ENCODE peak calls at places on chromosome 3, in ten cellular contexts. K, U, S, N, F, V, P, M, Z and T are unnamed samples.

GRCh38 chr3:170712798-170713197 is 126.9 kb upstream of the SLC7A14 start:
- DNase-seq in K (no peak), U (no peak), S (no peak), N (no peak), F (no peak), V (no peak), P (no peak), M (no peak), Z (no peak), T (no peak)

GRCh38 chr3:52865994-52866393 is 31.2 kb upstream of the MUSTN1 start:
- DNase-seq in K (no peak), U (no peak), S (no peak), N (no peak), F (no peak), V (no peak), P (no peak), M (no peak), Z (no peak), T (no peak)

GRCh38 chr3:48217449-48217848 is 5.8 kb upstream of the CAMP start:
- DNase-seq in K (no peak), U (no peak), S (no peak), N (no peak), F (no peak), V (no peak), P (no peak), M (no peak), Z (no peak), T (no peak)

GRCh38 chr3:52183786-52184445 is 14.0 kb upstream of the ALAS1 start:
- DNase-seq in K (no peak), U (peak), S (no peak), N (no peak), F (no peak), V (peak), P (no peak), M (no peak), Z (no peak), T (no peak)

GRCh38 chr3:186476541-186476940 is 67.6 kb downstream of the CRYGS start:
- DNase-seq in K (no peak), U (no peak), S (no peak), N (no peak), F (no peak), V (no peak), P (no peak), M (no peak), Z (no peak), T (no peak)

GRCh38 chr3:181879926-181880325 is 168.2 kb downstream of the SOX2 start:
- DNase-seq in K (no peak), U (no peak), S (no peak), N (no peak), F (no peak), V (no peak), P (no peak), M (peak), Z (no peak), T (no peak)

GRCh38 chr3:156395961-156396700 is 158.8 kb downstream of the SSR3 start:
- DNase-seq in K (no peak), U (no peak), S (no peak), N (no peak), F (no peak), V (no peak), P (no peak), M (no peak), Z (no peak), T (no peak)

GRCh38 chr3:4992118-4992517 is 12.9 kb downstream of the BHLHE40 start:
- DNase-seq in K (no peak), U (no peak), S (no peak), N (no peak), F (no peak), V (no peak), P (no peak), M (no peak), Z (no peak), T (no peak)

GRCh38 chr3:33424606-33425453 is 15.4 kb downstream of the UBP1 start:
- DNase-seq in K (no peak), U (no peak), S (no peak), N (no peak), F (no peak), V (peak), P (no peak), M (no peak), Z (no peak), T (no peak)

GRCh38 chr3:46370784-46371183 is at the start of gene CCR5:
- DNase-seq in K (no peak), U (no peak), S (no peak), N (no peak), F (no peak), V (no peak), P (no peak), M (no peak), Z (no peak), T (no peak)

GRCh38 chr3:75272708-75273107 is 391.4 kb upstream of the FRG2C start:
- DNase-seq in K (no peak), U (no peak), S (no peak), N (no peak), F (no peak), V (no peak), P (no peak), M (no peak), Z (no peak), T (no peak)

GRCh38 chr3:157544501-157545139 is 41.4 kb upstream of the VEPH1 start:
- DNase-seq in K (no peak), U (no peak), S (no peak), N (no peak), F (no peak), V (peak), P (no peak), M (no peak), Z (no peak), T (no peak)

GRCh38 chr3:82088749-82089148 is 327.3 kb upstream of the GBE1 start:
- DNase-seq in K (no peak), U (no peak), S (no peak), N (no peak), F (no peak), V (no peak), P (no peak), M (peak), Z (no peak), T (no peak)

GRCh38 chr3:57006949-57007419 is 53.5 kb upstream of the SPATA12 start:
- DNase-seq in K (no peak), U (no peak), S (peak), N (peak), F (peak), V (no peak), P (no peak), M (no peak), Z (no peak), T (no peak)

GRCh38 chr3:23213813-23214212 is 10.7 kb downstream of the UBE2E2 start:
- DNase-seq in K (no peak), U (no peak), S (no peak), N (no peak), F (no peak), V (no peak), P (no peak), M (no peak), Z (no peak), T (no peak)

GRCh38 chr3:158127250-158128219 is 17.6 kb downstream of the RSRC1 start:
- DNase-seq in K (no peak), U (no peak), S (no peak), N (no peak), F (no peak), V (no peak), P (no peak), M (no peak), Z (no peak), T (no peak)

GRCh38 chr3:52321481-52321880 is 5.4 kb downstream of the DNAH1 start:
- DNase-seq in K (no peak), U (no peak), S (no peak), N (no peak), F (no peak), V (no peak), P (no peak), M (no peak), Z (no peak), T (no peak)

GRCh38 chr3:183591881-183592521 is 36.5 kb upstream of the KLHL6 start:
- DNase-seq in K (no peak), U (no peak), S (no peak), N (no peak), F (no peak), V (no peak), P (peak), M (peak), Z (no peak), T (no peak)

GRCh38 chr3:106823706-106824105 is 553.5 kb upstream of the CCDC54 start:
- DNase-seq in K (no peak), U (no peak), S (no peak), N (no peak), F (no peak), V (no peak), P (no peak), M (no peak), Z (no peak), T (no peak)

GRCh38 chr3:100709840-100710235 is 544 bp downstream of the TFG start:
- DNase-seq in K (peak), U (peak), S (peak), N (peak), F (peak), V (peak), P (peak), M (no peak), Z (peak), T (peak)

DNA sequence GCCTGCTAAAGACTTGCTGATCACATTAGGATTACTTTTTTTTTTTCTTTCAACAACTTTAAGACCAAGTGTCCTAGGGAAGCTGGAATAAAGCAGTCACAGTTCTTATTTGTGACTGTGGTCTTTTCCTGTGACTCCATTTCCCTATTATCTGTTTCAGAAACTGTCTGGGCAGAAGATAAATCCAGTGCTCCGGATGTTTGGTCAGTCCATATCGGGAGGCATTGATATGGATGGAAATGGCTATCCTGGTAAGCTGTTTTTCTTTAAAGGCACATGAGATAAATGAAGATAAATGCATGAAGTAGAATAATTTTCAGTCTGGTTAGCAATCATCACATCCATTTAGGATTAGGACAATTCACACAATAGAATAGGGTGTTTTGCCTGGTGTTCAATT is 338.3 kb upstream of the CTDSPL start:
- DNase-seq in K (no peak), U (no peak), S (no peak), N (no peak), F (no peak), V (no peak), P (no peak), M (no peak), Z (no peak), T (no peak)
- TF ChIP-seq POLR2A in K (no peak), U (no peak), S (no peak), N (no peak), F (no peak), V (no peak), P (no peak), M (no peak), Z (no peak), T (no peak)

GRCh38 chr3:196741401-196741761 is 1.7 kb downstream of the PAK2 start:
- DNase-seq in K (no peak), U (no peak), S (no peak), N (no peak), F (no peak), V (no peak), P (no peak), M (no peak), Z (no peak), T (no peak)
- TF ChIP-seq POLR2A in K (no peak), U (no peak), S (no peak), N (no peak), F (no peak), V (no peak), P (no peak), M (no peak), Z (no peak), T (no peak)

GRCh38 chr3:154327871-154328270 is 3.6 kb upstream of the DHX36 start:
- DNase-seq in K (no peak), U (no peak), S (no peak), N (no peak), F (no peak), V (no peak), P (no peak), M (no peak), Z (no peak), T (no peak)

GRCh38 chr3:154324919-154325318 is 632 bp upstream of the DHX36 start:
- DNase-seq in K (no peak), U (no peak), S (no peak), N (no peak), F (no peak), V (no peak), P (no peak), M (no peak), Z (no peak), T (no peak)

DNA sequence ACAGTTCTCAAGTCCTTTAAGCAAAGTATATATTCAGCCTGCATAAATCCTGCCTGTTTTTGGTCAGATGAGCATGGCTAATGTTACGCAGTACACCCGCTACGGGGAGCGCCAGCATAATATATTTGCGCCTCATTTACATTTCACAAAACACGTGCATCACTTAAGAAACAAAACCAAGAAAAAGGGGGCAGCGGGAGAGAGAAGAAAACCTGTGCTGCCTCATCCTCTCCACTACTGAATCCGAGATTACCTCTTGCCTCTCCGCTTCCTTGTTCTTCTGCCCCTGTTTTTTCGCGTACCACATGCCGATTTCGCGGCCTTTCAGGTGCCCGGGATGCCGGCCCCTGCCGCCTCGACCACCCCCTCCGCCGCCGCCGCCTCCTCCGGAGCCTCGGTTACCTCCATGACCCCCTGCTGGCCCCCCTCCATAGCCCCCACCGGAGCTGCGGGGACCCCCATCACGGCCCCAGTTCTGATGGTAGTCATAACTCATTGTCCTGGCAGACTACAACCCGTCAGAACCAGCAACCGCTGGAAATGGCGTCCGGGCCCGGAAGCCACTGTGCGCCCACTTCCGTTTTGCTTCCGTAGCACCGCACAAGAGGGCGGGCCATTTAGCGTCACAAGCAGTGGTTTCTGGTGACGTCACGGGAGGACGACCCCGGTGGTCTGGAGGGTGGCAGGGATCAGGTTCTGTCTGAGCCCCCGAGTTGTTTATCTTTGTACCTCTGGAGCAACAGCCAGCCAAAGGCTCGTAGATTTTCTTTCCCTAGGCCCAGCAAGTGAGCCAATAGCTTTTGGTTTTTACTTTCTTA is at the start of gene DHX36:
- DNase-seq in K (peak), U (peak), S (peak), N (peak), F (peak), V (peak), P (peak), M (peak), Z (peak), T (peak)
- TF ChIP-seq POLR2A in K (peak), U (peak), S (no peak), N (peak), F (peak), V (peak), P (peak), M (peak), Z (peak), T (peak)

GRCh38 chr3:9794400-9794799 is 1.5 kb downstream of the ARPC4 start:
- DNase-seq in K (no peak), U (no peak), S (no peak), N (no peak), F (no peak), V (no peak), P (no peak), M (no peak), Z (no peak), T (no peak)

GRCh38 chr3:9791127-9791526 is 1.1 kb downstream of the TADA3 start:
- DNase-seq in K (no peak), U (no peak), S (no peak), N (no peak), F (no peak), V (no peak), P (no peak), M (no peak), Z (no peak), T (no peak)

GRCh38 chr3:9791790-9792404 is 376 bp downstream of the TADA3 start:
- DNase-seq in K (no peak), U (no peak), S (no peak), N (no peak), F (no peak), V (no peak), P (no peak), M (no peak), Z (no peak), T (no peak)

GRCh38 chr3:9793161-9793781 is 389 bp downstream of the ARPC4 start:
- DNase-seq in K (no peak), U (no peak), S (no peak), N (no peak), F (no peak), V (no peak), P (no peak), M (peak), Z (no peak), T (no peak)

DNA sequence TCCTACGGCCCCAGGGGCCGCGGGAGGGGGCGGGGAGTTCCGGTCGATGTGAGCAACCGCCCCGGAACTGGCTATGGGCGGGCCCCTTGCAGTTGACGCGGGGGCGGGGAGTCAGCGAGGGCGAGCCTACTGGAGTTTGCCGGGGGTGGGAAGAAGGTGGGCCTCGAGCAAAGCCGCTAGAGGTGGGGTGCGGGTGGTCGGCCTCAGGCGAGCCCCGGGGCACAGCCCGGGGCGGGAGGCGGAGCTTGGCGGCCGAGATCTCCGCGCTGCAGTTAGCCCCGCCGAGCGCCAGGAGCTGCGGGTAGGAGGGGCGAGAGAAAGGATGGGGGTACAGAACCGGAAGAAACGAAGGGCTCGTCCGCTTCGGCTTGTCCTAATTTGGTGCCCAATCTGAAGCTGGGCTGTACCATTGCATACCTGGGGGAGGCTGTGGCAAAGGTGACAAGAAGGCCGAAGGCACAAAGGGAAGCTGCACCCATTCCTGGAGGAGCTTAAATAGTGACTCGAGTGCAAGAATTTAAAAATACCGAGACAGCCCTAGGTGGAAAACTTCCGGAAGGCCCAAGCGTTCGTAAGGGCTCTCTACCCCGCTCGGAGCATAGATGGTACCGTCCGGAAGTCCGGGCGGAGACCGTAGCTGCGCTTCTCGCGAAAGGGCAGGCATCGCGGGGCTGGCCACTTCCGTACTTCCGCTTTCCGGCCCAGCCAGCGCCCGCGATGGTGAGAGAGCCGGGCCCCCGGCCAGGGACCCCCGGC is at the start of the genes ARPC4 and TADA3:
- DNase-seq in K (peak), U (peak), S (peak), N (peak), F (peak), V (peak), P (peak), M (peak), Z (peak), T (peak)
- TF ChIP-seq POLR2A in K (peak), U (peak), S (peak), N (peak), F (peak), V (peak), P (peak), M (peak), Z (peak), T (peak)